ENCODE peak calls at places on chromosomes 5 and 9, in ten cellular contexts. One of them, this sample, is unnamed.

GRCh38 chr9:68895741-68896478 is 118.0 kb downstream of the PRKACG start:
- DNase-seq in ovary: no peak
- DNase-seq in NCI-H1105: no peak
- DNase-seq in prostate gland: no peak
- DNase-seq in activated CD8-positive, alpha-beta memory T cell treated with anti-CD3 and anti-CD28 coated beads, Interleukin-2, amount 50 U/mL, for 48 hours: no peak
- DNase-seq in substantia nigra: no peak
- DNase-seq in activated T-cell treated with anti-CD3 and anti-CD28 coated beads for 1 hour: no peak
- DNase-seq in NCI-H345: no peak
- DNase-seq in NCI-H774: no peak
- DNase-seq in mammary epithelial cell: no peak
- DNase-seq in this sample: no peak

GRCh38 chr5:20463206-20463605 is 475.2 kb upstream of the CDH18 start:
- DNase-seq in NCI-H774: no peak
- DNase-seq in prostate gland: no peak
- DNase-seq in ovary: no peak
- DNase-seq in activated CD8-positive, alpha-beta memory T cell treated with anti-CD3 and anti-CD28 coated beads, Interleukin-2, amount 50 U/mL, for 48 hours: no peak
- DNase-seq in activated T-cell treated with anti-CD3 and anti-CD28 coated beads for 1 hour: no peak
- DNase-seq in NCI-H1105: no peak
- DNase-seq in substantia nigra: no peak
- DNase-seq in mammary epithelial cell: no peak
- DNase-seq in NCI-H345: no peak
- DNase-seq in this sample: peak; percentile 76

GRCh38 chr5:79990205-79990597 is 861 bp downstream of the MTX3 start:
- DNase-seq in NCI-H1105: no peak
- DNase-seq in activated CD8-positive, alpha-beta memory T cell treated with anti-CD3 and anti-CD28 coated beads, Interleukin-2, amount 50 U/mL, for 48 hours: no peak
- DNase-seq in ovary: no peak
- DNase-seq in prostate gland: no peak
- DNase-seq in NCI-H345: no peak
- DNase-seq in mammary epithelial cell: no peak
- DNase-seq in substantia nigra: no peak
- DNase-seq in NCI-H774: no peak
- DNase-seq in activated T-cell treated with anti-CD3 and anti-CD28 coated beads for 1 hour: no peak
- DNase-seq in this sample: peak; percentile 36

GRCh38 chr5:93583525-93583798 is 440 bp downstream of the NR2F1 start:
- DNase-seq in ovary: no peak
- DNase-seq in NCI-H345: no peak
- DNase-seq in substantia nigra: no peak
- DNase-seq in prostate gland: no peak
- DNase-seq in NCI-H1105: no peak
- DNase-seq in mammary epithelial cell: no peak
- DNase-seq in activated CD8-positive, alpha-beta memory T cell treated with anti-CD3 and anti-CD28 coated beads, Interleukin-2, amount 50 U/mL, for 48 hours: no peak
- DNase-seq in activated T-cell treated with anti-CD3 and anti-CD28 coated beads for 1 hour: no peak
- DNase-seq in NCI-H774: no peak
- DNase-seq in this sample: no peak

GRCh38 chr5:115961413-115962238 is 649 bp upstream of the LVRN start:
- DNase-seq in prostate gland: no peak
- DNase-seq in activated CD8-positive, alpha-beta memory T cell treated with anti-CD3 and anti-CD28 coated beads, Interleukin-2, amount 50 U/mL, for 48 hours: peak; percentile 50
- DNase-seq in NCI-H1105: no peak
- DNase-seq in substantia nigra: no peak
- DNase-seq in NCI-H345: no peak
- DNase-seq in mammary epithelial cell: no peak
- DNase-seq in ovary: no peak
- DNase-seq in activated T-cell treated with anti-CD3 and anti-CD28 coated beads for 1 hour: no peak
- DNase-seq in NCI-H774: no peak
- DNase-seq in this sample: no peak

GRCh38 chr5:77095189-77095588 is 8.1 kb upstream of the ZBED3 start:
- DNase-seq in NCI-H774: no peak
- DNase-seq in prostate gland: no peak
- DNase-seq in NCI-H1105: no peak
- DNase-seq in ovary: no peak
- DNase-seq in substantia nigra: no peak
- DNase-seq in activated T-cell treated with anti-CD3 and anti-CD28 coated beads for 1 hour: no peak
- DNase-seq in mammary epithelial cell: no peak
- DNase-seq in activated CD8-positive, alpha-beta memory T cell treated with anti-CD3 and anti-CD28 coated beads, Interleukin-2, amount 50 U/mL, for 48 hours: no peak
- DNase-seq in NCI-H345: no peak
- DNase-seq in this sample: no peak

GRCh38 chr5:53151713-53152458 is 42.3 kb upstream of the MOCS2 start:
- DNase-seq in activated CD8-positive, alpha-beta memory T cell treated with anti-CD3 and anti-CD28 coated beads, Interleukin-2, amount 50 U/mL, for 48 hours: no peak
- DNase-seq in NCI-H345: no peak
- DNase-seq in ovary: no peak
- DNase-seq in NCI-H1105: no peak
- DNase-seq in activated T-cell treated with anti-CD3 and anti-CD28 coated beads for 1 hour: no peak
- DNase-seq in prostate gland: peak; percentile 9
- DNase-seq in mammary epithelial cell: peak; percentile 36
- DNase-seq in NCI-H774: no peak
- DNase-seq in substantia nigra: no peak
- DNase-seq in this sample: peak; percentile 81

GRCh38 chr9:77554706-77555105 is 93.4 kb downstream of the GNA14 start:
- DNase-seq in activated CD8-positive, alpha-beta memory T cell treated with anti-CD3 and anti-CD28 coated beads, Interleukin-2, amount 50 U/mL, for 48 hours: no peak
- DNase-seq in NCI-H1105: no peak
- DNase-seq in ovary: no peak
- DNase-seq in NCI-H345: no peak
- DNase-seq in NCI-H774: no peak
- DNase-seq in activated T-cell treated with anti-CD3 and anti-CD28 coated beads for 1 hour: no peak
- DNase-seq in mammary epithelial cell: no peak
- DNase-seq in substantia nigra: no peak
- DNase-seq in prostate gland: no peak
- DNase-seq in this sample: no peak

GRCh38 chr9:93827545-93828330 is 127.4 kb downstream of the BARX1 start:
- DNase-seq in activated T-cell treated with anti-CD3 and anti-CD28 coated beads for 1 hour: no peak
- DNase-seq in NCI-H345: no peak
- DNase-seq in NCI-H1105: no peak
- DNase-seq in mammary epithelial cell: peak; percentile 24
- DNase-seq in prostate gland: no peak
- DNase-seq in NCI-H774: no peak
- DNase-seq in substantia nigra: peak; percentile 42
- DNase-seq in ovary: peak; percentile 42
- DNase-seq in activated CD8-positive, alpha-beta memory T cell treated with anti-CD3 and anti-CD28 coated beads, Interleukin-2, amount 50 U/mL, for 48 hours: peak; percentile 75
- DNase-seq in this sample: peak; percentile 27

GRCh38 chr9:86563350-86563749 is 209.1 kb upstream of the TUT7 start:
- DNase-seq in mammary epithelial cell: peak; percentile 35
- DNase-seq in NCI-H345: no peak
- DNase-seq in prostate gland: no peak
- DNase-seq in NCI-H1105: no peak
- DNase-seq in ovary: no peak
- DNase-seq in activated T-cell treated with anti-CD3 and anti-CD28 coated beads for 1 hour: no peak
- DNase-seq in substantia nigra: no peak
- DNase-seq in activated CD8-positive, alpha-beta memory T cell treated with anti-CD3 and anti-CD28 coated beads, Interleukin-2, amount 50 U/mL, for 48 hours: no peak
- DNase-seq in NCI-H774: no peak
- DNase-seq in this sample: peak; percentile 71

GRCh38 chr9:107422189-107422802 is 67.3 kb downstream of the KLF4 start:
- DNase-seq in prostate gland: peak; percentile 74
- DNase-seq in NCI-H1105: peak; percentile 55
- DNase-seq in activated T-cell treated with anti-CD3 and anti-CD28 coated beads for 1 hour: no peak
- DNase-seq in substantia nigra: peak; percentile 54
- DNase-seq in NCI-H345: peak; percentile 77
- DNase-seq in NCI-H774: peak; percentile 75
- DNase-seq in mammary epithelial cell: peak; percentile 59
- DNase-seq in ovary: peak; percentile 72
- DNase-seq in activated CD8-positive, alpha-beta memory T cell treated with anti-CD3 and anti-CD28 coated beads, Interleukin-2, amount 50 U/mL, for 48 hours: peak; percentile 55
- DNase-seq in this sample: peak; percentile 73

GRCh38 chr5:172559004-172559932 is 81.8 kb upstream of the NEURL1B start:
- DNase-seq in activated CD8-positive, alpha-beta memory T cell treated with anti-CD3 and anti-CD28 coated beads, Interleukin-2, amount 50 U/mL, for 48 hours: no peak
- DNase-seq in activated T-cell treated with anti-CD3 and anti-CD28 coated beads for 1 hour: no peak
- DNase-seq in NCI-H1105: no peak
- DNase-seq in NCI-H774: no peak
- DNase-seq in substantia nigra: no peak
- DNase-seq in mammary epithelial cell: peak; percentile 98
- DNase-seq in NCI-H345: no peak
- DNase-seq in ovary: peak; percentile 87
- DNase-seq in prostate gland: peak; percentile 69
- DNase-seq in this sample: peak; percentile 69

GRCh38 chr5:125194901-125195300 is 448.5 kb upstream of the ZNF608 start:
- DNase-seq in NCI-H774: no peak
- DNase-seq in ovary: no peak
- DNase-seq in substantia nigra: no peak
- DNase-seq in activated T-cell treated with anti-CD3 and anti-CD28 coated beads for 1 hour: no peak
- DNase-seq in NCI-H1105: no peak
- DNase-seq in NCI-H345: no peak
- DNase-seq in prostate gland: no peak
- DNase-seq in activated CD8-positive, alpha-beta memory T cell treated with anti-CD3 and anti-CD28 coated beads, Interleukin-2, amount 50 U/mL, for 48 hours: no peak
- DNase-seq in mammary epithelial cell: no peak
- DNase-seq in this sample: no peak

GRCh38 chr5:36623832-36624231 is 17.4 kb downstream of the SLC1A3 start:
- DNase-seq in prostate gland: no peak
- DNase-seq in NCI-H774: no peak
- DNase-seq in activated T-cell treated with anti-CD3 and anti-CD28 coated beads for 1 hour: no peak
- DNase-seq in mammary epithelial cell: no peak
- DNase-seq in NCI-H1105: no peak
- DNase-seq in ovary: no peak
- DNase-seq in NCI-H345: no peak
- DNase-seq in substantia nigra: no peak
- DNase-seq in activated CD8-positive, alpha-beta memory T cell treated with anti-CD3 and anti-CD28 coated beads, Interleukin-2, amount 50 U/mL, for 48 hours: no peak
- DNase-seq in this sample: no peak

GRCh38 chr9:86181379-86182315 is 77.8 kb downstream of the C9orf153 start:
- DNase-seq in ovary: no peak
- DNase-seq in activated T-cell treated with anti-CD3 and anti-CD28 coated beads for 1 hour: no peak
- DNase-seq in activated CD8-positive, alpha-beta memory T cell treated with anti-CD3 and anti-CD28 coated beads, Interleukin-2, amount 50 U/mL, for 48 hours: no peak
- DNase-seq in NCI-H345: no peak
- DNase-seq in NCI-H1105: no peak
- DNase-seq in substantia nigra: no peak
- DNase-seq in mammary epithelial cell: peak; percentile 43
- DNase-seq in NCI-H774: no peak
- DNase-seq in prostate gland: no peak
- DNase-seq in this sample: no peak

GRCh38 chr5:175696139-175696854 is 38.4 kb downstream of the HRH2 start:
- DNase-seq in activated CD8-positive, alpha-beta memory T cell treated with anti-CD3 and anti-CD28 coated beads, Interleukin-2, amount 50 U/mL, for 48 hours: peak; percentile 87
- DNase-seq in substantia nigra: peak; percentile 58
- DNase-seq in NCI-H1105: no peak
- DNase-seq in prostate gland: no peak
- DNase-seq in NCI-H774: no peak
- DNase-seq in NCI-H345: peak; percentile 16
- DNase-seq in ovary: peak; percentile 39
- DNase-seq in mammary epithelial cell: peak; percentile 6
- DNase-seq in activated T-cell treated with anti-CD3 and anti-CD28 coated beads for 1 hour: peak; percentile 70
- DNase-seq in this sample: no peak

GRCh38 chr5:151040211-151040747 is 19.9 kb downstream of the GPX3 start:
- DNase-seq in activated CD8-positive, alpha-beta memory T cell treated with anti-CD3 and anti-CD28 coated beads, Interleukin-2, amount 50 U/mL, for 48 hours: no peak
- DNase-seq in substantia nigra: no peak
- DNase-seq in NCI-H345: no peak
- DNase-seq in mammary epithelial cell: peak; percentile 82
- DNase-seq in NCI-H1105: no peak
- DNase-seq in prostate gland: no peak
- DNase-seq in NCI-H774: no peak
- DNase-seq in activated T-cell treated with anti-CD3 and anti-CD28 coated beads for 1 hour: no peak
- DNase-seq in ovary: no peak
- DNase-seq in this sample: peak; percentile 47

GRCh38 chr5:140005145-140005591 is 37.9 kb downstream of the NRG2 start:
- DNase-seq in prostate gland: no peak
- DNase-seq in NCI-H345: no peak
- DNase-seq in ovary: no peak
- DNase-seq in NCI-H1105: no peak
- DNase-seq in NCI-H774: no peak
- DNase-seq in activated CD8-positive, alpha-beta memory T cell treated with anti-CD3 and anti-CD28 coated beads, Interleukin-2, amount 50 U/mL, for 48 hours: no peak
- DNase-seq in activated T-cell treated with anti-CD3 and anti-CD28 coated beads for 1 hour: no peak
- DNase-seq in mammary epithelial cell: no peak
- DNase-seq in substantia nigra: no peak
- DNase-seq in this sample: no peak

GRCh38 chr5:1187234-1187949 is 14.0 kb upstream of the SLC6A19 start:
- DNase-seq in activated T-cell treated with anti-CD3 and anti-CD28 coated beads for 1 hour: no peak
- DNase-seq in NCI-H345: no peak
- DNase-seq in prostate gland: no peak
- DNase-seq in ovary: no peak
- DNase-seq in mammary epithelial cell: no peak
- DNase-seq in substantia nigra: no peak
- DNase-seq in NCI-H1105: no peak
- DNase-seq in NCI-H774: no peak
- DNase-seq in activated CD8-positive, alpha-beta memory T cell treated with anti-CD3 and anti-CD28 coated beads, Interleukin-2, amount 50 U/mL, for 48 hours: no peak
- DNase-seq in this sample: no peak

GRCh38 chr5:103232393-103232999 is 26.1 kb upstream of the MACIR start:
- DNase-seq in substantia nigra: no peak
- DNase-seq in ovary: no peak
- DNase-seq in NCI-H1105: peak; percentile 5
- DNase-seq in NCI-H345: peak; percentile 4
- DNase-seq in NCI-H774: no peak
- DNase-seq in prostate gland: no peak
- DNase-seq in mammary epithelial cell: peak; percentile 11
- DNase-seq in activated T-cell treated with anti-CD3 and anti-CD28 coated beads for 1 hour: no peak
- DNase-seq in activated CD8-positive, alpha-beta memory T cell treated with anti-CD3 and anti-CD28 coated beads, Interleukin-2, amount 50 U/mL, for 48 hours: no peak
- DNase-seq in this sample: peak; percentile 55

GRCh38 chr9:114696814-114697544 is 15.0 kb upstream of the TEX48 start:
- DNase-seq in NCI-H345: no peak
- DNase-seq in ovary: no peak
- DNase-seq in mammary epithelial cell: peak; percentile 53
- DNase-seq in NCI-H1105: no peak
- DNase-seq in substantia nigra: no peak
- DNase-seq in prostate gland: no peak
- DNase-seq in activated T-cell treated with anti-CD3 and anti-CD28 coated beads for 1 hour: no peak
- DNase-seq in activated CD8-positive, alpha-beta memory T cell treated with anti-CD3 and anti-CD28 coated beads, Interleukin-2, amount 50 U/mL, for 48 hours: peak; percentile 79
- DNase-seq in NCI-H774: no peak
- DNase-seq in this sample: peak; percentile 34

GRCh38 chr9:94140791-94141790 is 56.8 kb downstream of the PTPDC1 start:
- DNase-seq in prostate gland: no peak
- DNase-seq in NCI-H774: no peak
- DNase-seq in NCI-H1105: no peak
- DNase-seq in activated CD8-positive, alpha-beta memory T cell treated with anti-CD3 and anti-CD28 coated beads, Interleukin-2, amount 50 U/mL, for 48 hours: no peak
- DNase-seq in activated T-cell treated with anti-CD3 and anti-CD28 coated beads for 1 hour: no peak
- DNase-seq in substantia nigra: no peak
- DNase-seq in NCI-H345: no peak
- DNase-seq in mammary epithelial cell: no peak
- DNase-seq in ovary: no peak
- DNase-seq in this sample: peak; percentile 44

GRCh38 chr9:2241461-2241874 is 226.3 kb downstream of the SMARCA2 start:
- DNase-seq in NCI-H774: peak; percentile 73
- DNase-seq in NCI-H1105: no peak
- DNase-seq in substantia nigra: peak; percentile 60
- DNase-seq in activated CD8-positive, alpha-beta memory T cell treated with anti-CD3 and anti-CD28 coated beads, Interleukin-2, amount 50 U/mL, for 48 hours: no peak
- DNase-seq in activated T-cell treated with anti-CD3 and anti-CD28 coated beads for 1 hour: no peak
- DNase-seq in ovary: peak; percentile 61
- DNase-seq in mammary epithelial cell: no peak
- DNase-seq in prostate gland: peak; percentile 13
- DNase-seq in NCI-H345: no peak
- DNase-seq in this sample: peak; percentile 92

GRCh38 chr9:70438341-70438924 is 24.0 kb upstream of the KLF9 start:
- DNase-seq in NCI-H774: no peak
- DNase-seq in ovary: no peak
- DNase-seq in prostate gland: peak; percentile 62
- DNase-seq in activated T-cell treated with anti-CD3 and anti-CD28 coated beads for 1 hour: no peak
- DNase-seq in substantia nigra: no peak
- DNase-seq in mammary epithelial cell: peak; percentile 63
- DNase-seq in NCI-H345: no peak
- DNase-seq in NCI-H1105: no peak
- DNase-seq in activated CD8-positive, alpha-beta memory T cell treated with anti-CD3 and anti-CD28 coated beads, Interleukin-2, amount 50 U/mL, for 48 hours: no peak
- DNase-seq in this sample: peak; percentile 95

GRCh38 chr5:146213210-146213838 is 9.9 kb downstream of the RBM27 start:
- DNase-seq in NCI-H345: peak; percentile 35
- DNase-seq in activated CD8-positive, alpha-beta memory T cell treated with anti-CD3 and anti-CD28 coated beads, Interleukin-2, amount 50 U/mL, for 48 hours: no peak
- DNase-seq in NCI-H774: no peak
- DNase-seq in ovary: no peak
- DNase-seq in activated T-cell treated with anti-CD3 and anti-CD28 coated beads for 1 hour: no peak
- DNase-seq in mammary epithelial cell: peak; percentile 33
- DNase-seq in NCI-H1105: peak; percentile 30
- DNase-seq in substantia nigra: no peak
- DNase-seq in prostate gland: no peak
- DNase-seq in this sample: peak; percentile 51